ENCODE peak calls at places on chromosomes 4 and X, in nine cellular contexts. Y is type B pancreatic cell, L is WTC11, O is OCI-LY7, K is HCT116, I is transverse colon, E is neural progenitor cell, A is Calu3, C is MCF 10A. B is an unnamed sample.

GRCh38 chrX:154327026-154327820 is 31.6 kb downstream of the TKTL1 start:
- DNase-seq in I (peak), O (peak), E (no peak), A (no peak), L (no peak), K (no peak), Y (no peak), C (no peak), B (no peak)

GRCh38 chrX:24515447-24515846 is 50.4 kb downstream of the PDK3 start:
- DNase-seq in K (no peak), E (peak), C (peak), A (no peak), L (no peak), I (no peak), Y (no peak), O (no peak), B (no peak)

GRCh38 chrX:134745636-134746378 is 87.5 kb upstream of the PLAC1 start:
- DNase-seq in Y (no peak), A (no peak), O (no peak), L (no peak), K (no peak), E (no peak), C (no peak), I (no peak), B (no peak)

GRCh38 chr4:76804060-76804459 is 93.9 kb downstream of the SOWAHB start:
- DNase-seq in E (peak), O (no peak), I (no peak), Y (no peak), L (no peak), K (no peak), A (no peak), C (no peak), B (no peak)

GRCh38 chrX:79366888-79367749 is at the start of gene ITM2A:
- DNase-seq in A (peak), I (peak), E (peak), O (no peak), K (no peak), C (no peak), Y (no peak), L (peak), B (peak)

GRCh38 chr4:110122201-110122600 is 76.2 kb downstream of the ELOVL6 start:
- DNase-seq in K (no peak), O (no peak), I (no peak), L (no peak), C (no peak), E (no peak), A (no peak), Y (no peak), B (no peak)

GRCh38 chr4:66558651-66559050 is 888.4 kb upstream of the EPHA5 start:
- DNase-seq in E (no peak), A (no peak), I (no peak), C (no peak), L (no peak), K (no peak), O (no peak), Y (no peak), B (no peak)

GRCh38 chr4:74437866-74438265 is 7.1 kb upstream of the AREG start:
- DNase-seq in C (no peak), A (no peak), K (no peak), Y (no peak), O (no peak), I (no peak), L (no peak), E (no peak), B (no peak)

GRCh38 chr4:16253127-16253960 is 27.1 kb upstream of the TAPT1 start:
- DNase-seq in I (no peak), A (no peak), O (no peak), L (no peak), E (no peak), Y (no peak), K (no peak), C (peak), B (no peak)

GRCh38 chr4:2817701-2818350 is 24.9 kb downstream of the SH3BP2 start:
- DNase-seq in Y (no peak), L (peak), O (no peak), A (peak), E (peak), K (peak), I (peak), C (peak), B (peak)

GRCh38 chr4:121408-122084 is 2.8 kb upstream of the ZNF718 start:
- DNase-seq in C (no peak), Y (no peak), E (no peak), L (no peak), I (no peak), K (no peak), A (no peak), O (peak), B (no peak)

GRCh38 chr4:186999676-187000075 is 276.0 kb upstream of the FAT1 start:
- DNase-seq in K (no peak), I (no peak), Y (no peak), E (no peak), L (no peak), O (no peak), A (no peak), C (no peak), B (no peak)

GRCh38 chr4:128908735-128909134 is 99.2 kb downstream of the JADE1 start:
- DNase-seq in I (no peak), K (no peak), A (no peak), E (no peak), Y (no peak), L (no peak), O (no peak), C (peak), B (no peak)

GRCh38 chr4:152156448-152156847 is 379.4 kb downstream of the FBXW7 start:
- DNase-seq in Y (no peak), I (no peak), C (no peak), K (no peak), E (no peak), O (no peak), L (no peak), A (no peak), B (no peak)

GRCh38 chrX:16836371-16836770 is 33.8 kb downstream of the RBBP7 start:
- DNase-seq in Y (no peak), C (no peak), O (peak), A (peak), I (peak), L (peak), K (no peak), E (peak), B (peak)
- TF ChIP-seq CTCF in Y (peak), C (peak), O (peak), A (peak), I (peak), L (peak), K (peak), E (peak), B (peak)

GRCh38 chrX:23332888-23333821 is 1.5 kb upstream of the PTCHD1 start:
- DNase-seq in O (no peak), L (peak), Y (no peak), A (no peak), C (no peak), I (peak), E (peak), K (no peak), B (peak)

GRCh38 chrX:23333842-23334535 is 660 bp upstream of the PTCHD1 start:
- DNase-seq in I (peak), E (peak), Y (peak), C (no peak), K (no peak), O (no peak), A (no peak), L (peak), B (peak)

GRCh38 chrX:23332101-23332887 is 2.4 kb upstream of the PTCHD1 start:
- DNase-seq in Y (no peak), O (no peak), K (no peak), L (peak), C (no peak), A (no peak), E (peak), I (peak), B (peak)

GRCh38 chrX:23334536-23334870 is at the start of gene PTCHD1:
- DNase-seq in O (no peak), I (no peak), K (no peak), Y (no peak), A (no peak), L (no peak), C (no peak), E (no peak), B (peak)

GRCh38 chrX:23331701-23332100 is 2.9 kb upstream of the PTCHD1 start:
- DNase-seq in Y (no peak), C (no peak), A (no peak), L (peak), I (no peak), O (no peak), K (no peak), E (peak), B (peak)
- TF ChIP-seq CTCF in Y (no peak), C (no peak), A (no peak), L (no peak), I (no peak), O (no peak), K (no peak), E (no peak), B (no peak)

GRCh38 chr4:48944252-48944651 is 37.7 kb upstream of the OCIAD2 start:
- DNase-seq in K (peak), C (peak), L (no peak), E (no peak), O (no peak), Y (no peak), I (peak), A (peak), B (no peak)

GRCh38 chr4:48944659-48945290 is 38.2 kb upstream of the OCIAD2 start:
- DNase-seq in K (no peak), A (peak), Y (no peak), E (peak), I (peak), L (peak), C (peak), O (peak), B (peak)

GRCh38 chr4:48945981-48946380 is 39.4 kb upstream of the OCIAD2 start:
- DNase-seq in O (no peak), A (no peak), C (no peak), I (no peak), E (no peak), Y (no peak), L (no peak), K (no peak), B (no peak)

GRCh38 chr4:48939785-48940184 is 33.2 kb upstream of the OCIAD2 start:
- DNase-seq in I (no peak), Y (no peak), C (peak), O (no peak), A (peak), K (no peak), E (no peak), L (no peak), B (no peak)

GRCh38 chr4:48943387-48943786 is 36.8 kb upstream of the OCIAD2 start:
- DNase-seq in Y (no peak), O (peak), A (peak), C (peak), L (peak), I (no peak), K (peak), E (no peak), B (no peak)
- TF ChIP-seq CTCF in Y (peak), O (peak), A (peak), C (peak), L (no peak), I (no peak), K (peak), E (peak), B (no peak)

DNA sequence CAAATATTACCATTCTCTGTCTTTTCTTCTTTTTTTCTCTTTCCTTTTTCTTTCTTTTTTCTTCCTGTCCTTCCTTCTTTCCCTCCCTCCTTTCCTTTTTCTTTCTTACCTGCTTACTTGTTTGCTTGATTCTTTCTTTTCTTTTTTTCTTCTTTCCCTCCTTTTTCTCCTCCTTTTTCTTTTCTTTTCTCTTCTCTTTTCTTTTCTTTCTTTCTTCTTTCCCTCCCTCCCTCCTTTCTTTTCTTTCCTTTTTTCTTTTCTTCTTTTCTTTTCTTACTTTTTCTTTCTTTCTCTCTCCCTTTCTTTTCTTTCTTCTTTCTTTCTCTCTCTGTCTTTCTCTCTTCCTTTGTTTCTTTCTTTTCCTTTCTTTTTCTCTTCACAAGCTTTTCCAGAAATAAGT is 697.4 kb upstream of the ADGRL3 start:
- DNase-seq in E (no peak), A (no peak), L (no peak), C (no peak), O (no peak), I (no peak), K (no peak), Y (no peak), B (no peak)
- TF ChIP-seq CTCF in E (no peak), A (no peak), L (no peak), C (no peak), O (no peak), I (no peak), K (no peak), Y (no peak), B (no peak)

DNA sequence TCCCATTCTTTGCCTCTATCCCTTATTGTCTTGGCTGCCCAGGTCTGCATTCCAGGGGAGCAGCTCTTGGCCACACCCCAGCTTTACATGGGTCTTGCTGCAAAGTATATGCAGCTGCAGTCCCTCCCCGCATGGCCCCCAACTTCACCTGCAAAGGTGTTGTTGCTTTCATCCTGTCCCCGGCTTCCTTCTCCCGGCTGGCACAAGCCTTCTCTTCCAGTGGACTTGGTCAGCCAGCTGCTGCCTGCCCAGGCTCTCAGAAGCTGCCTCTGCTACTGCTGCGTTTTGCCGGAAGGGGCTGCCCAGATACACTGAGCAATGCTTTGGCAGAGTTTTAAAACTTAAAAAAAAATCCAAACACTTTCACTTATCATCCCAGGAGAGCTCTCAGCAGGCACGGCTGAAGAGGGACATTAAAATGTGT is 121.2 kb upstream of the PDLIM3 start:
- DNase-seq in K (no peak), Y (no peak), I (peak), E (peak), L (peak), C (no peak), O (no peak), A (no peak), B (no peak)
- TF ChIP-seq CTCF in K (no peak), Y (peak), I (peak), E (no peak), L (no peak), C (no peak), O (no peak), A (no peak), B (no peak)

DNA sequence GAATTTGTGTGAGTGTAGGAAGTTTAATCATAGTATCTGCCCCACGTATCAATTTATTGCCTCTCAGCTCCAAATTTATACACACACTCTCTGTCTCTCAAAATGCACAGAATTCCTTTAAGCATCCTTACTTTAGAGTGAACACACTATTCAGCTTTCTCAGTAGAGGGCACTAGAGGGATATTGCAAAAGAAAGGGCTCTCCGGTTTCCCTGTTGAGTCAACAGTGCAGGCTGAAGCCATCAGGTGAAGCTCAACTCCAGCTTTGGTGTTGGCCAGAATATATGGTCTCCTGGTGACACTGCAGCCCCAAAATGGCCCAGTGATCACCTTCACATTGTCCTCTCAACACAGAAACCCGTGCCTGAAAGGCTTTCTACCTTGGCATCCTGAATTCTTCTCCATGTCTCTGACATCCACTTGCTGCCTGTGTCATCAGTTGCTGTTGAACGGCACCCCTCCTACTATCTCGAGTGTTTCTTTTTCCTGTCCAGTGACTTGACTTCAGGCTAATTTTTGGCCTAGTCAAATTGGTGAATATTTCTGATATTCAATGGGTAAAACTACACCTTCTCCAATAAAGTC is 670.5 kb downstream of the GABRG1 start:
- DNase-seq in L (no peak), I (no peak), Y (no peak), K (no peak), C (peak), O (peak), E (peak), A (peak), B (peak)
- TF ChIP-seq CTCF in L (no peak), I (peak), Y (peak), K (no peak), C (peak), O (peak), E (peak), A (peak), B (peak)

GRCh38 chr4:180057891-180058643 is 2185.1 kb upstream of the TENM3 start:
- DNase-seq in K (no peak), E (peak), O (no peak), A (peak), C (peak), Y (peak), L (peak), I (peak), B (peak)

GRCh38 chr4:180059216-180059881 is 2183.9 kb upstream of the TENM3 start:
- DNase-seq in I (peak), C (no peak), L (peak), Y (no peak), O (no peak), K (no peak), A (no peak), E (peak), B (peak)

GRCh38 chr4:180058731-180059215 is 2184.4 kb upstream of the TENM3 start:
- DNase-seq in I (peak), C (peak), O (no peak), K (no peak), E (peak), Y (peak), A (peak), L (peak), B (peak)

GRCh38 chr4:180057198-180057821 is 2185.9 kb upstream of the TENM3 start:
- DNase-seq in A (no peak), I (no peak), L (peak), Y (no peak), C (no peak), O (no peak), K (no peak), E (peak), B (no peak)

DNA sequence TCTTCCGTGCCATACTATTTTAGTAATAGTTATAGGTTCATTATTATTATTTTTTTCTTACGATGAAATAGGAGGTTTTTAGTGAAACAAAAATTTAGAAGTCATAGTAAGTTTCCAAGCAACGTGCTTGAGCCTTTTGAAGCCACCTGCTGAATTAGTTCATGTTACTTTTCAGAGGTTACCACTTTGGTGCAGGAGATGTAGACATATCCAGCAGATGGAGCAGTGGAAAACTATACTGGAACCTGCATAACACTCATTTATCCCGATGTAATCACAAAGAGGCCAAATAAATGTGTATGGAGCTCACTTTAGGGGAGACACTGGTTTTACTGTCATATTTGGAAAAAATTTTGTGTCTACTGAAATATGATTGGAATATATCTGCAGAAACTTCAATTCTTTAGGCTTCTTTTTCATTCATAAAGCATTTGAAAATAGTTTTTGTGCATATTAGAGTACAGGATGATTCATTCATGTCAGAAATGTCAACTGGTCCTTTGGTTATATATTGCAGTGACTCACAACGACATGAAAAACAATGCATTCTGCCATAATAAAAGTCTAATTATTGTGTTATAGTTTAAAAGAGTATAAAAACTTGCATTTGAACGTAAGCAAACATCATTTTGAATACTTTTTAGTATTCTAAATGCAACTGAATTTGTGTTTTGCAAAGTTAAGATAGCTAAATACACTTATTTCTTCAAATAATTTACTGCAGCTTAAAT is 2182.9 kb upstream of the TENM3 start:
- DNase-seq in C (peak), L (no peak), A (no peak), E (peak), O (no peak), K (no peak), I (no peak), Y (no peak), B (no peak)
- TF ChIP-seq CTCF in C (peak), L (no peak), A (no peak), E (peak), O (no peak), K (no peak), I (no peak), Y (peak), B (no peak)

B was measured in nephron progenitor cell.